ENCODE peak calls at places on chromosomes 12 and 14, in four cellular contexts. X, F, L and V are unnamed samples.

GRCh38 chr12:121825041-121825523 is 21.3 kb downstream of the SETD1B start:
- DNase-seq in X (no peak), F (no peak), L (no peak), V (no peak)

GRCh38 chr14:102539544-102540309 is 30.2 kb upstream of the ANKRD9 start:
- DNase-seq in X (no peak), F (peak), L (peak), V (no peak)

GRCh38 chr12:42144424-42145196 is at the start of gene GXYLT1:
- DNase-seq in X (peak), F (peak), L (peak), V (peak)

GRCh38 chr12:31568498-31568897 is 22.4 kb downstream of the DENND5B start:
- DNase-seq in X (no peak), F (no peak), L (no peak), V (no peak)

GRCh38 chr14:75876526-75876925 is 105.3 kb downstream of the TGFB3 start:
- DNase-seq in X (no peak), F (no peak), L (no peak), V (no peak)

GRCh38 chr14:22865424-22866215 is 5.9 kb upstream of the LRP10 start:
- DNase-seq in X (no peak), F (peak), L (peak), V (peak)

GRCh38 chr12:34402899-34403705 is 380.8 kb downstream of the ALG10 start:
- DNase-seq in X (no peak), F (peak), L (peak), V (peak)

GRCh38 chr14:49975286-49975685 is 82.4 kb downstream of the ARF6 start:
- DNase-seq in X (no peak), F (no peak), L (no peak), V (no peak)

GRCh38 chr12:30805959-30806358 is 51.2 kb upstream of the CAPRIN2 start:
- DNase-seq in X (no peak), F (no peak), L (no peak), V (no peak)

GRCh38 chr12:49874142-49874897 is 29.4 kb downstream of the FAIM2 start:
- DNase-seq in X (no peak), F (no peak), L (no peak), V (no peak)

GRCh38 chr14:42004321-42004720 is 397.6 kb downstream of the LRFN5 start:
- DNase-seq in X (no peak), F (no peak), L (no peak), V (no peak)

GRCh38 chr12:76080017-76080728 is 4.3 kb downstream of the NAP1L1 start:
- DNase-seq in X (no peak), F (no peak), L (no peak), V (no peak)

GRCh38 chr12:62604373-62604772 is 137.7 kb downstream of the MON2 start:
- DNase-seq in X (no peak), F (no peak), L (no peak), V (no peak)

GRCh38 chr14:37625597-37626595 is 30.5 kb downstream of the TTC6 start:
- DNase-seq in X (no peak), F (no peak), L (no peak), V (no peak)

DNA sequence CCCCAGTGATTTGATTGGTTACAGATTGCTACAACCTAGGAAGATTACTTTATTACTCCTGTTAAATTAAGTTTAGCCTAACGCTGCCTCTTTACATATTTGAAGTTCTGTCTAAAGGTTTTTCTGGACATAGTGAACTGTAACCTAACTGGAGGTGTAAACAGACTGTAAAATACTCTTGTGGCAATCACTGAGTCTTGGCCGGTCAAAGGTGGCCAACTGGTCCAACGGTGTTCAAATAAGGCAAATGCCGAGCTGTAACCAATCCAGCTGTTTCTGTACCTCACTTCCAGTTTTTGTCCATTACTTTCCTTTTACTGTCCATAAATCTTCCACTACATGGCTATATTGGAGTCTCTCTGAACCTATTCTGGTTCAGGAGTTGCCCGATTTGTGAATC is 57.3 kb downstream of the RIN3 start:
- DNase-seq in X (no peak), F (no peak), L (no peak), V (no peak)
- TF ChIP-seq USF1 in X (no peak), F (no peak), L (no peak), V (no peak)

DNA sequence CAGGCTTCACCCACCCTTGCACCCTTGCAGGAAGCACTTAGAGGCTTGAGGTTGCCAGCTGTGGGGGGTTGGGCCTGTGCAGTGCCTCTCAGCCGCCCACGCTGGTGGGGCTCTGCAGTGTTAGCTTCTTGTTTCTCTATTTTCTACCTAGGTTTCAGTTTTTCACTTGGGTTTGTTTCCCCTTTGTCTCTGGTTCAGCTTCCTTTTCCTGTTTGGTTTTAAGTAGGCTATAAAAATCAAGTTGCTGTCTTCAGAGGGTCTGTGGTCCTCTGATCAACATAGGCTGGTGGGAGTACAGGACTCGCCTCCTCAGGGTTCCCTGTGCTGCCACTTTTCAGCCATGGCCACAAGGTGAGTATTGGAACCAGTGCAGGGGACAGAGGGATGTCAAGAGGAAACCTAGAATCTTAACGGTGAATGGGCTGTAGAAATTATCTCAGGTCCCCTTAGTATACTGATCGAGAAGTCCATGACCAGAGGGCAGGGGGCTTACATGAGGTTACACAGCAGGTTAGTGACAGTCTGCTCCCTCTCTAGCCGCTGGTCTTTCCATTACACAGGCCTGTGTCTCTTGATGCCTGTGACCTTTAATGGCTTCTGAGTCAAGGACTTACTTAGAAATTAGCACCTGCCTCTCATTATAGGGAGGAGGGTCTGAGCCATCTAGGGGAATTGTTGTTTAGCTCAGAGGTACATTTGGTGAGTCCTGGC is at the start of gene EVL:
- DNase-seq in X (peak), F (no peak), L (no peak), V (no peak)
- TF ChIP-seq USF1 in X (no peak), F (no peak), L (no peak), V (no peak)

GRCh38 chr12:105427883-105428282 is 97.4 kb downstream of the C12orf75 start:
- DNase-seq in X (no peak), F (no peak), L (no peak), V (no peak)

GRCh38 chr12:105431537-105431936 is 101.0 kb downstream of the C12orf75 start:
- DNase-seq in X (no peak), F (no peak), L (no peak), V (no peak)

GRCh38 chr12:105426766-105427165 is 96.3 kb downstream of the C12orf75 start:
- DNase-seq in X (no peak), F (no peak), L (no peak), V (no peak)

GRCh38 chr12:105425263-105426174 is 95.0 kb downstream of the C12orf75 start:
- DNase-seq in X (no peak), F (no peak), L (no peak), V (no peak)

DNA sequence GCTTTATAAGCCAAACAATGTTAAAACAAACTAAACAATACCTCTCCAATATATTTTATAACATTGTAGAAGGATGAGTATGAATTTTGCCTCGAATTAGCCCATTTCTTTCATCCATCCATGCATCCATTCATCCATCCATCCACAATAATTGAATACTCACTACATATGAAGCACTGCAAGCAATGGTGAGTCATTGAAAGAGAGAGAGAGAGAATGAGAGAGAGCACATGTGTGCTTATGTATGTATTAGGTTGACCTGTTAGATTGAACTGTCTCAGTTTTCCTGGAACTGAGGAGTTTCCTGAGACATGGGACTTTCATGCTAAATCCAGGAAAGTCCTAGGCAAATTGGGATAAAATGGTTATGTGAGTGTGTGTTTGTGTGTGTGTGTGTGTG is 98.3 kb downstream of the C12orf75 start:
- DNase-seq in X (no peak), F (no peak), L (no peak), V (no peak)
- TF ChIP-seq USF1 in X (no peak), F (no peak), L (no peak), V (no peak)

DNA sequence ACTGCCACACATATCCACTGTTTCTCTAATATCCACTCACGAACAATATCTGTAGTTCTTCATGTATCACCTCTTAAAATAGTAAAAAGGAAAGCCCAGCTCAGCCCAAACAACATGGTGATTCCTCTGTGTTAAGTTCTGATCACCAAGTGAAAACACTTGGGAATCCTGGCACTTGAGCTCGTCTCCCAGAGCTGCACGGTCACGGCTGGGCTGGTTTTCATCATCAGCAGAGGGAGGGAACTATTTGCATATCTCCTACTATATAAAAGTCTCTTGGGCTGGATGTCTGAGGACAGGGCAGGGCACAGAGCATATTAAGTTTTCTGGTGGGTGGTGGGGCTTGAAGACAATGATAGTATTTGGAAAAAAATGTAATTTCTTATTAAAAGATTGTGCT is 870.6 kb downstream of the TMEM121 start:
- DNase-seq in X (no peak), F (no peak), L (no peak), V (no peak)
- TF ChIP-seq USF1 in X (no peak), F (no peak), L (no peak), V (no peak)

GRCh38 chr14:70995671-70996070 is 88.4 kb downstream of the PCNX1 start:
- DNase-seq in X (no peak), F (no peak), L (no peak), V (peak)
- TF ChIP-seq USF1 in X (no peak), F (peak), L (no peak), V (peak)

GRCh38 chr12:93040367-93040766 is 111.3 kb upstream of the EEA1 start:
- DNase-seq in X (no peak), F (no peak), L (no peak), V (no peak)
- TF ChIP-seq USF1 in X (no peak), F (no peak), L (no peak), V (no peak)

GRCh38 chr14:71668942-71669341 is 263.3 kb upstream of the RGS6 start:
- DNase-seq in X (no peak), F (no peak), L (no peak), V (no peak)
- TF ChIP-seq USF1 in X (no peak), F (no peak), L (no peak), V (no peak)